ENCODE peak calls at places on chromosomes 16 and 17, in six cellular contexts. One of them, this sample, is unnamed. For H3K27me3, the result is how much of the 10 kb centered on the place peaks cover.

GRCh38 chr17:69198238-69198637 is 30.4 kb downstream of the ABCA10 start:
- DNase-seq in hepatocyte: no peak
- DNase-seq in colonic mucosa: no peak
- DNase-seq in esophagus squamous epithelium: no peak
- DNase-seq in heart right ventricle: no peak
- DNase-seq in aorta: no peak
- DNase-seq in this sample: no peak

GRCh38 chr16:48126801-48127644 is 28.8 kb downstream of the ABCC12 start:
- DNase-seq in hepatocyte: peak
- DNase-seq in colonic mucosa: no peak
- DNase-seq in esophagus squamous epithelium: no peak
- DNase-seq in heart right ventricle: no peak
- DNase-seq in aorta: peak
- DNase-seq in this sample: peak

GRCh38 chr17:75688209-75688771 is 21.2 kb downstream of the SAP30BP start:
- DNase-seq in hepatocyte: no peak
- DNase-seq in colonic mucosa: no peak
- DNase-seq in esophagus squamous epithelium: no peak
- DNase-seq in heart right ventricle: no peak
- DNase-seq in aorta: no peak
- DNase-seq in this sample: no peak

GRCh38 chr16:66408181-66409048 is 18.7 kb upstream of the BEAN1 start:
- DNase-seq in hepatocyte: peak
- DNase-seq in colonic mucosa: peak
- DNase-seq in esophagus squamous epithelium: no peak
- DNase-seq in heart right ventricle: peak
- DNase-seq in aorta: no peak
- DNase-seq in this sample: peak

GRCh38 chr17:66715745-66716156 is 119.2 kb upstream of the CACNG5 start:
- DNase-seq in hepatocyte: peak
- DNase-seq in colonic mucosa: peak
- DNase-seq in esophagus squamous epithelium: no peak
- DNase-seq in heart right ventricle: no peak
- DNase-seq in aorta: no peak
- DNase-seq in this sample: no peak

GRCh38 chr17:20026960-20027359 is 17.8 kb downstream of the SPECC1 start:
- DNase-seq in hepatocyte: no peak
- DNase-seq in colonic mucosa: no peak
- DNase-seq in esophagus squamous epithelium: no peak
- DNase-seq in heart right ventricle: no peak
- DNase-seq in aorta: no peak
- DNase-seq in this sample: no peak

GRCh38 chr17:79677646-79678045 is 53.1 kb upstream of the ENPP7 start:
- DNase-seq in hepatocyte: no peak
- DNase-seq in colonic mucosa: no peak
- DNase-seq in esophagus squamous epithelium: no peak
- DNase-seq in heart right ventricle: no peak
- DNase-seq in aorta: no peak
- DNase-seq in this sample: no peak

GRCh38 chr17:63335818-63336217 is 110.3 kb downstream of the CYB561 start:
- DNase-seq in hepatocyte: no peak
- DNase-seq in colonic mucosa: no peak
- DNase-seq in esophagus squamous epithelium: no peak
- DNase-seq in heart right ventricle: no peak
- DNase-seq in aorta: no peak
- DNase-seq in this sample: no peak

GRCh38 chr17:63700528-63701441 is 860 bp upstream of the LIMD2 start:
- DNase-seq in hepatocyte: peak
- DNase-seq in colonic mucosa: no peak
- DNase-seq in esophagus squamous epithelium: no peak
- DNase-seq in heart right ventricle: peak
- DNase-seq in aorta: peak
- DNase-seq in this sample: no peak

GRCh38 chr17:31608659-31609254 is 217.3 kb downstream of the RAB11FIP4 start:
- DNase-seq in hepatocyte: no peak
- DNase-seq in colonic mucosa: no peak
- DNase-seq in esophagus squamous epithelium: no peak
- DNase-seq in heart right ventricle: no peak
- DNase-seq in aorta: no peak
- DNase-seq in this sample: no peak

GRCh38 chr16:49588061-49588460 is 214.5 kb downstream of the C16orf78 start:
- DNase-seq in hepatocyte: no peak
- DNase-seq in colonic mucosa: no peak
- DNase-seq in esophagus squamous epithelium: no peak
- DNase-seq in heart right ventricle: no peak
- DNase-seq in aorta: no peak
- DNase-seq in this sample: no peak

GRCh38 chr16:54355251-54355650 is 68.7 kb upstream of the IRX3 start:
- DNase-seq in hepatocyte: no peak
- DNase-seq in colonic mucosa: no peak
- DNase-seq in esophagus squamous epithelium: no peak
- DNase-seq in heart right ventricle: no peak
- DNase-seq in aorta: no peak
- DNase-seq in this sample: peak

GRCh38 chr16:9670058-9670457 is 512.2 kb downstream of the GRIN2A start:
- DNase-seq in hepatocyte: no peak
- DNase-seq in colonic mucosa: no peak
- DNase-seq in esophagus squamous epithelium: no peak
- DNase-seq in heart right ventricle: no peak
- DNase-seq in aorta: no peak
- DNase-seq in this sample: no peak

GRCh38 chr17:58329035-58329807 is 626 bp upstream of the TSPOAP1 start:
- DNase-seq in hepatocyte: no peak
- DNase-seq in colonic mucosa: no peak
- DNase-seq in esophagus squamous epithelium: no peak
- DNase-seq in heart right ventricle: no peak
- DNase-seq in aorta: peak
- DNase-seq in this sample: no peak

GRCh38 chr17:4949321-4950074 is 1.2 kb upstream of the PFN1 start:
- DNase-seq in hepatocyte: peak
- DNase-seq in colonic mucosa: peak
- DNase-seq in esophagus squamous epithelium: peak
- DNase-seq in heart right ventricle: peak
- DNase-seq in aorta: peak
- DNase-seq in this sample: peak

GRCh38 chr16:58002936-58003335 is 1.7 kb downstream of the USB1 start:
- DNase-seq in hepatocyte: no peak
- DNase-seq in colonic mucosa: no peak
- DNase-seq in esophagus squamous epithelium: no peak
- DNase-seq in heart right ventricle: no peak
- DNase-seq in aorta: no peak
- DNase-seq in this sample: no peak

GRCh38 chr17:45240905-45241314 is 19.2 kb downstream of the FMNL1 start:
- DNase-seq in hepatocyte: no peak
- DNase-seq in colonic mucosa: no peak
- DNase-seq in esophagus squamous epithelium: no peak
- DNase-seq in heart right ventricle: no peak
- DNase-seq in aorta: no peak
- DNase-seq in this sample: no peak

GRCh38 chr17:44269118-44269794 is 1.3 kb upstream of the SLC4A1 start:
- DNase-seq in hepatocyte: no peak
- DNase-seq in colonic mucosa: no peak
- DNase-seq in esophagus squamous epithelium: no peak
- DNase-seq in heart right ventricle: no peak
- DNase-seq in aorta: no peak
- DNase-seq in this sample: no peak

GRCh38 chr17:1231456-1231855 is 38.8 kb upstream of the BHLHA9 start:
- DNase-seq in hepatocyte: no peak
- DNase-seq in colonic mucosa: peak
- DNase-seq in esophagus squamous epithelium: no peak
- DNase-seq in heart right ventricle: peak
- DNase-seq in aorta: peak
- DNase-seq in this sample: peak

GRCh38 chr16:24146523-24146922 is 109.6 kb upstream of the CACNG3 start:
- DNase-seq in hepatocyte: peak
- DNase-seq in colonic mucosa: no peak
- DNase-seq in esophagus squamous epithelium: no peak
- DNase-seq in heart right ventricle: peak
- DNase-seq in aorta: no peak
- DNase-seq in this sample: no peak

GRCh38 chr16:23981429-23982399 is 145.9 kb downstream of the PRKCB start:
- DNase-seq in hepatocyte: no peak
- DNase-seq in colonic mucosa: no peak
- DNase-seq in esophagus squamous epithelium: no peak
- DNase-seq in heart right ventricle: no peak
- DNase-seq in aorta: no peak
- DNase-seq in this sample: no peak

GRCh38 chr17:51189628-51190027 is 23.4 kb downstream of the NME2 start:
- DNase-seq in hepatocyte: no peak
- DNase-seq in colonic mucosa: no peak
- DNase-seq in esophagus squamous epithelium: no peak
- DNase-seq in heart right ventricle: no peak
- DNase-seq in aorta: no peak
- DNase-seq in this sample: no peak

GRCh38 chr17:37849617-37849972 is 74.6 kb upstream of the TBC1D3K start:
- DNase-seq in hepatocyte: no peak
- DNase-seq in colonic mucosa: no peak
- DNase-seq in esophagus squamous epithelium: no peak
- DNase-seq in heart right ventricle: no peak
- DNase-seq in aorta: no peak
- DNase-seq in this sample: no peak

GRCh38 chr17:55444471-55445441 is 23.1 kb upstream of the MMD start:
- DNase-seq in hepatocyte: no peak
- DNase-seq in colonic mucosa: peak
- DNase-seq in esophagus squamous epithelium: no peak
- DNase-seq in heart right ventricle: no peak
- DNase-seq in aorta: no peak
- DNase-seq in this sample: no peak

GRCh38 chr16:89581861-89582563 is 6.5 kb downstream of the CPNE7 start:
- DNase-seq in hepatocyte: peak
- DNase-seq in colonic mucosa: peak
- DNase-seq in esophagus squamous epithelium: no peak
- DNase-seq in heart right ventricle: no peak
- DNase-seq in aorta: no peak
- DNase-seq in this sample: peak

GRCh38 chr17:13429201-13429600 is 172.5 kb downstream of the HS3ST3A1 start:
- DNase-seq in hepatocyte: peak
- DNase-seq in colonic mucosa: no peak
- DNase-seq in esophagus squamous epithelium: no peak
- DNase-seq in heart right ventricle: no peak
- DNase-seq in aorta: no peak
- DNase-seq in this sample: peak

GRCh38 chr17:39755550-39756375 is 18.0 kb downstream of the GRB7 start:
- DNase-seq in hepatocyte: no peak
- DNase-seq in colonic mucosa: no peak
- DNase-seq in esophagus squamous epithelium: no peak
- DNase-seq in heart right ventricle: no peak
- DNase-seq in aorta: no peak
- DNase-seq in this sample: no peak

GRCh38 chr17:21460358-21460757 is 84.2 kb downstream of the KCNJ12 start:
- DNase-seq in hepatocyte: no peak
- DNase-seq in colonic mucosa: no peak
- DNase-seq in esophagus squamous epithelium: no peak
- DNase-seq in heart right ventricle: no peak
- DNase-seq in aorta: no peak
- DNase-seq in this sample: no peak

GRCh38 chr17:21463779-21464407 is 87.7 kb downstream of the KCNJ12 start:
- DNase-seq in hepatocyte: peak
- DNase-seq in colonic mucosa: no peak
- DNase-seq in esophagus squamous epithelium: no peak
- DNase-seq in heart right ventricle: no peak
- DNase-seq in aorta: no peak
- DNase-seq in this sample: no peak

GRCh38 chr17:21462259-21462658 is 86.1 kb downstream of the KCNJ12 start:
- DNase-seq in hepatocyte: no peak
- DNase-seq in colonic mucosa: no peak
- DNase-seq in esophagus squamous epithelium: no peak
- DNase-seq in heart right ventricle: no peak
- DNase-seq in aorta: no peak
- DNase-seq in this sample: no peak

GRCh38 chr17:21464611-21465021 is 88.5 kb downstream of the KCNJ12 start:
- DNase-seq in hepatocyte: no peak
- DNase-seq in colonic mucosa: no peak
- DNase-seq in esophagus squamous epithelium: no peak
- DNase-seq in heart right ventricle: no peak
- DNase-seq in aorta: no peak
- DNase-seq in this sample: no peak

DNA sequence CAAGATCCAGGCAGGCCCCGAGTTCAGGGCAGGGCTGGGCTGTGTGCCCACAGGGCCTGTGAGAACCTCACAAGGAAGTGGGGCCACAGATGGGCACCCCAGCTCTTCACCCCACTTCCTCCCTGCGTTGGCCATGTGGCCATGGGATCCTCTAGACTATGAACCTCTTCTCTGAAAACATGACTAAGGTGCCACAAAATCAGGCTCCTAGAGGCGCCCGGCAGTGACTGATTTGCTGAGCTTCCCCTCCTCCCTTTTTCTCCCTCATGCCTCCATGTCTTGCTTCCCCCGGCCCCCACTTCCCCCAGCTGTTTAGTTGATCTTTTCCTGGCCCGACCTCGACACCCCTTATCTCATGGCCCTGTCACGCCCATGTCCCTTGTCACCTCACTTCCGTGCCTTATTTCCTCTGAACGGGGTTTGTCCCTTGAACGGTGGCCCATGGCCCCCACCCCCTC is 87.1 kb downstream of the KCNJ12 start:
- DNase-seq in hepatocyte: no peak
- DNase-seq in colonic mucosa: no peak
- DNase-seq in esophagus squamous epithelium: no peak
- DNase-seq in heart right ventricle: no peak
- DNase-seq in aorta: no peak
- DNase-seq in this sample: no peak
- H3K4me3 ChIP-seq in hepatocyte: no peak
- H3K4me3 ChIP-seq in colonic mucosa: no peak
- H3K4me3 ChIP-seq in esophagus squamous epithelium: no peak
- H3K4me3 ChIP-seq in heart right ventricle: no peak
- H3K4me3 ChIP-seq in aorta: no peak
- H3K4me3 ChIP-seq in this sample: no peak

GRCh38 chr17:17722081-17722905 is 41.0 kb downstream of the RAI1 start:
- DNase-seq in hepatocyte: no peak
- DNase-seq in colonic mucosa: no peak
- DNase-seq in esophagus squamous epithelium: no peak
- DNase-seq in heart right ventricle: no peak
- DNase-seq in aorta: no peak
- DNase-seq in this sample: no peak
- H3K27me3 ChIP-seq in hepatocyte: under half
- H3K27me3 ChIP-seq in colonic mucosa: under half
- H3K27me3 ChIP-seq in esophagus squamous epithelium: under half
- H3K27me3 ChIP-seq in heart right ventricle: under half
- H3K27me3 ChIP-seq in aorta: under half
- H3K27me3 ChIP-seq in this sample: under half

GRCh38 chr17:14464741-14465140 is 163.9 kb downstream of the HS3ST3B1 start:
- DNase-seq in hepatocyte: no peak
- DNase-seq in colonic mucosa: no peak
- DNase-seq in esophagus squamous epithelium: no peak
- DNase-seq in heart right ventricle: no peak
- DNase-seq in aorta: no peak
- DNase-seq in this sample: peak
- H3K4me3 ChIP-seq in hepatocyte: no peak
- H3K4me3 ChIP-seq in colonic mucosa: no peak
- H3K4me3 ChIP-seq in esophagus squamous epithelium: no peak
- H3K4me3 ChIP-seq in heart right ventricle: no peak
- H3K4me3 ChIP-seq in aorta: no peak
- H3K4me3 ChIP-seq in this sample: no peak

DNA sequence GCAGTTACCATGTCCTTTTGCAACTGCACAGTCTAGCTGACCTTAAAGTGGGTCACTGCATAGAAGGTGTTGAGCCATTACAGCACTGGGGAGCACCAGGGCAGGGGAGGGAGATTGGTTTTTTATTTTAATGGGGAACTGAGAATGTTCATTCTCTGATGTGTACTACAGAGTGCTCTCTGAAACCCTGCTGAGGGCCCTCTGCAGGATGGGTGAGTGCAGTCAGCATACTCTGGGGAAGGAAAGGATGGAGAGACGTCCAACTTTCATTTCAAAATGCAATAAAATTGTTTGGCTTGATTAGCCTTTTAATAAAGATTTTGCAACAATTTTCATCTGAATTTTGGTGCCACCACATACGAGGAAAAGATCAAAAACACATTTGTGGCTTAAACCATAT is 73.3 kb downstream of the SNX11 start:
- DNase-seq in hepatocyte: no peak
- DNase-seq in colonic mucosa: no peak
- DNase-seq in esophagus squamous epithelium: no peak
- DNase-seq in heart right ventricle: no peak
- DNase-seq in aorta: no peak
- DNase-seq in this sample: no peak
- H3K27me3 ChIP-seq in hepatocyte: under half
- H3K27me3 ChIP-seq in colonic mucosa: under half
- H3K27me3 ChIP-seq in esophagus squamous epithelium: under half
- H3K27me3 ChIP-seq in heart right ventricle: under half
- H3K27me3 ChIP-seq in aorta: under half
- H3K27me3 ChIP-seq in this sample: under half